ENCODE peak calls at places on chromosomes 12 and 14, in six cellular contexts. One of them, this sample, is unnamed.

GRCh38 chr14:70754989-70755388 is 54.3 kb downstream of the MAP3K9 start:
- DNase-seq in left lung: peak
- DNase-seq in upper lobe of right lung: peak
- DNase-seq in stomach: peak
- DNase-seq in A549: no peak
- DNase-seq in astrocyte of the spinal cord: peak
- DNase-seq in this sample: peak

GRCh38 chr12:108021949-108022522 is 107.1 kb upstream of the WSCD2 start:
- DNase-seq in stomach: no peak
- DNase-seq in left lung: no peak
- DNase-seq in astrocyte of the spinal cord: no peak
- DNase-seq in A549: no peak
- DNase-seq in upper lobe of right lung: no peak
- DNase-seq in this sample: no peak

GRCh38 chr12:94078138-94078723 is 70.1 kb upstream of the PLXNC1 start:
- DNase-seq in A549: no peak
- DNase-seq in stomach: no peak
- DNase-seq in astrocyte of the spinal cord: no peak
- DNase-seq in upper lobe of right lung: no peak
- DNase-seq in left lung: no peak
- DNase-seq in this sample: no peak

GRCh38 chr12:10182662-10183061 is 3.8 kb downstream of the TMEM52B start:
- DNase-seq in astrocyte of the spinal cord: peak
- DNase-seq in A549: no peak
- DNase-seq in left lung: no peak
- DNase-seq in upper lobe of right lung: no peak
- DNase-seq in stomach: no peak
- DNase-seq in this sample: peak

GRCh38 chr14:96239759-96240158 is 16.3 kb upstream of the BDKRB1 start:
- DNase-seq in A549: no peak
- DNase-seq in upper lobe of right lung: no peak
- DNase-seq in stomach: no peak
- DNase-seq in left lung: no peak
- DNase-seq in astrocyte of the spinal cord: no peak
- DNase-seq in this sample: no peak

GRCh38 chr14:92460916-92461579 is 52.5 kb upstream of the RIN3 start:
- DNase-seq in stomach: peak
- DNase-seq in A549: no peak
- DNase-seq in upper lobe of right lung: no peak
- DNase-seq in left lung: peak
- DNase-seq in astrocyte of the spinal cord: peak
- DNase-seq in this sample: peak

GRCh38 chr14:96225745-96226151 is 21.1 kb downstream of the BDKRB2 start:
- DNase-seq in stomach: no peak
- DNase-seq in astrocyte of the spinal cord: no peak
- DNase-seq in A549: no peak
- DNase-seq in upper lobe of right lung: peak
- DNase-seq in left lung: no peak
- DNase-seq in this sample: peak

GRCh38 chr14:50023671-50024490 is 92.5 kb downstream of the VCPKMT start:
- DNase-seq in A549: peak
- DNase-seq in astrocyte of the spinal cord: peak
- DNase-seq in upper lobe of right lung: no peak
- DNase-seq in stomach: no peak
- DNase-seq in left lung: no peak
- DNase-seq in this sample: peak

GRCh38 chr12:123442774-123443173 is 6.3 kb upstream of the RILPL2 start:
- DNase-seq in stomach: no peak
- DNase-seq in upper lobe of right lung: no peak
- DNase-seq in astrocyte of the spinal cord: no peak
- DNase-seq in A549: no peak
- DNase-seq in left lung: no peak
- DNase-seq in this sample: no peak

GRCh38 chr12:15629108-15629507 is 160.1 kb downstream of the EPS8 start:
- DNase-seq in A549: peak
- DNase-seq in astrocyte of the spinal cord: peak
- DNase-seq in stomach: peak
- DNase-seq in left lung: no peak
- DNase-seq in upper lobe of right lung: no peak
- DNase-seq in this sample: peak

GRCh38 chr14:51395361-51395849 is 155.4 kb downstream of the TMX1 start:
- DNase-seq in upper lobe of right lung: no peak
- DNase-seq in astrocyte of the spinal cord: peak
- DNase-seq in A549: no peak
- DNase-seq in stomach: no peak
- DNase-seq in left lung: peak
- DNase-seq in this sample: peak

GRCh38 chr12:25957898-25958253 is 606 bp upstream of the RASSF8 start:
- DNase-seq in A549: peak
- DNase-seq in left lung: no peak
- DNase-seq in astrocyte of the spinal cord: peak
- DNase-seq in stomach: no peak
- DNase-seq in upper lobe of right lung: no peak
- DNase-seq in this sample: peak

GRCh38 chr12:103632554-103633216 is 45.6 kb downstream of the STAB2 start:
- DNase-seq in left lung: peak
- DNase-seq in A549: peak
- DNase-seq in astrocyte of the spinal cord: peak
- DNase-seq in stomach: peak
- DNase-seq in upper lobe of right lung: peak
- DNase-seq in this sample: peak

GRCh38 chr12:92292016-92292415 is 146.4 kb upstream of the BTG1 start:
- DNase-seq in A549: no peak
- DNase-seq in stomach: no peak
- DNase-seq in upper lobe of right lung: no peak
- DNase-seq in left lung: no peak
- DNase-seq in astrocyte of the spinal cord: no peak
- DNase-seq in this sample: no peak

GRCh38 chr12:47771304-47771703 is 1.7 kb upstream of the SLC48A1 start:
- DNase-seq in A549: no peak
- DNase-seq in astrocyte of the spinal cord: no peak
- DNase-seq in upper lobe of right lung: no peak
- DNase-seq in stomach: no peak
- DNase-seq in left lung: no peak
- DNase-seq in this sample: no peak

GRCh38 chr12:128459067-128459466 is 192.1 kb downstream of the TMEM132C start:
- DNase-seq in astrocyte of the spinal cord: no peak
- DNase-seq in A549: no peak
- DNase-seq in left lung: no peak
- DNase-seq in upper lobe of right lung: no peak
- DNase-seq in stomach: no peak
- DNase-seq in this sample: no peak

GRCh38 chr14:31118892-31119291 is 88.7 kb downstream of the HECTD1 start:
- DNase-seq in stomach: no peak
- DNase-seq in upper lobe of right lung: no peak
- DNase-seq in left lung: no peak
- DNase-seq in A549: no peak
- DNase-seq in astrocyte of the spinal cord: no peak
- DNase-seq in this sample: peak

GRCh38 chr14:58918066-58918465 is 270.4 kb upstream of the DAAM1 start:
- DNase-seq in A549: no peak
- DNase-seq in astrocyte of the spinal cord: peak
- DNase-seq in upper lobe of right lung: no peak
- DNase-seq in left lung: no peak
- DNase-seq in stomach: no peak
- DNase-seq in this sample: no peak

GRCh38 chr14:68397371-68397779 is 395.5 kb downstream of the ZFP36L1 start:
- DNase-seq in A549: no peak
- DNase-seq in stomach: no peak
- DNase-seq in upper lobe of right lung: peak
- DNase-seq in left lung: peak
- DNase-seq in astrocyte of the spinal cord: no peak
- DNase-seq in this sample: no peak

GRCh38 chr12:98845957-98846356 is 200.9 kb downstream of the APAF1 start:
- DNase-seq in upper lobe of right lung: no peak
- DNase-seq in astrocyte of the spinal cord: no peak
- DNase-seq in A549: no peak
- DNase-seq in stomach: no peak
- DNase-seq in left lung: no peak
- DNase-seq in this sample: no peak

GRCh38 chr14:101509730-101510371 is 51.4 kb upstream of the DIO3 start:
- DNase-seq in A549: no peak
- DNase-seq in upper lobe of right lung: peak
- DNase-seq in astrocyte of the spinal cord: no peak
- DNase-seq in stomach: no peak
- DNase-seq in left lung: peak
- DNase-seq in this sample: no peak

GRCh38 chr14:74531467-74531866 is 37.9 kb downstream of the ISCA2 start:
- DNase-seq in stomach: peak
- DNase-seq in upper lobe of right lung: no peak
- DNase-seq in A549: peak
- DNase-seq in left lung: no peak
- DNase-seq in astrocyte of the spinal cord: peak
- DNase-seq in this sample: peak

GRCh38 chr14:91585856-91586255 is 75.7 kb upstream of the PPP4R3A start:
- DNase-seq in upper lobe of right lung: no peak
- DNase-seq in astrocyte of the spinal cord: no peak
- DNase-seq in A549: no peak
- DNase-seq in stomach: no peak
- DNase-seq in left lung: no peak
- DNase-seq in this sample: no peak

GRCh38 chr12:54723653-54724256 is 75.6 kb upstream of the DCD start:
- DNase-seq in A549: no peak
- DNase-seq in astrocyte of the spinal cord: no peak
- DNase-seq in stomach: no peak
- DNase-seq in upper lobe of right lung: no peak
- DNase-seq in left lung: no peak
- DNase-seq in this sample: peak

GRCh38 chr14:32311294-32312009 is 17.6 kb upstream of the AKAP6 start:
- DNase-seq in astrocyte of the spinal cord: no peak
- DNase-seq in A549: no peak
- DNase-seq in upper lobe of right lung: no peak
- DNase-seq in left lung: no peak
- DNase-seq in stomach: no peak
- DNase-seq in this sample: no peak

GRCh38 chr12:75721231-75721641 is 209.8 kb upstream of the KRR1 start:
- DNase-seq in left lung: no peak
- DNase-seq in upper lobe of right lung: no peak
- DNase-seq in stomach: no peak
- DNase-seq in astrocyte of the spinal cord: peak
- DNase-seq in A549: no peak
- DNase-seq in this sample: peak

GRCh38 chr12:6847676-6848075 is 3.4 kb downstream of the CDCA3 start:
- DNase-seq in stomach: no peak
- DNase-seq in upper lobe of right lung: no peak
- DNase-seq in left lung: no peak
- DNase-seq in astrocyte of the spinal cord: no peak
- DNase-seq in A549: no peak
- DNase-seq in this sample: no peak

DNA sequence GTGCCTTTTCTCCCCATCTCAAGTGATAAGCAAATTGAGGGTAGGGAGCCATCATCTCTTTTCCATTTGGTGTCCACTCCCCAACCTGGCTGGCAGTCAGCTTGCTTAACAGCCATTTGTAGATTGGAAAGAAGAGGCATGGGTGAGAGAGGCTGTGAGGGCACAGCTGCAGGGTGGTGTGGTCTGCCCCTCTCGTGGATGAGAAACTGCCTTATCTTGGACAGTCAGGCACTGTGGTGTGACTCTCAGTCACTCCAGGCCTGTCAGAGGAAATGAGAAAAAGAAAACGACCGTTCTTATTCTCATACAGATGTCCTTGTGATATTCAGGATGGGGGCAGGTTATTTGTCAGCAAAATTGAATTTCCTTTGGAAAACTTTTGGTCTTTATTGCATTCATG is 65.1 kb upstream of the SRSF5 start:
- DNase-seq in stomach: no peak
- DNase-seq in astrocyte of the spinal cord: no peak
- DNase-seq in left lung: no peak
- DNase-seq in A549: no peak
- DNase-seq in upper lobe of right lung: no peak
- DNase-seq in this sample: no peak
- H3K4me3 ChIP-seq in stomach: no peak
- H3K4me3 ChIP-seq in astrocyte of the spinal cord: no peak
- H3K4me3 ChIP-seq in left lung: no peak
- H3K4me3 ChIP-seq in A549: no peak
- H3K4me3 ChIP-seq in upper lobe of right lung: no peak
- H3K4me3 ChIP-seq in this sample: no peak

GRCh38 chr12:13193403-13194100 is 3.0 kb upstream of the EMP1 start:
- DNase-seq in left lung: no peak
- DNase-seq in stomach: no peak
- DNase-seq in astrocyte of the spinal cord: no peak
- DNase-seq in A549: no peak
- DNase-seq in upper lobe of right lung: no peak
- DNase-seq in this sample: no peak
- TF ChIP-seq CTCF in left lung: no peak
- TF ChIP-seq CTCF in stomach: no peak
- TF ChIP-seq CTCF in astrocyte of the spinal cord: no peak
- TF ChIP-seq CTCF in A549: no peak
- TF ChIP-seq CTCF in upper lobe of right lung: no peak
- TF ChIP-seq CTCF in this sample: peak

GRCh38 chr14:36880276-36880675 is 218.6 kb downstream of the PAX9 start:
- DNase-seq in left lung: no peak
- DNase-seq in upper lobe of right lung: no peak
- DNase-seq in astrocyte of the spinal cord: no peak
- DNase-seq in stomach: no peak
- DNase-seq in A549: no peak
- DNase-seq in this sample: no peak

GRCh38 chr14:36879558-36879957 is 217.9 kb downstream of the PAX9 start:
- DNase-seq in upper lobe of right lung: no peak
- DNase-seq in astrocyte of the spinal cord: no peak
- DNase-seq in left lung: no peak
- DNase-seq in A549: no peak
- DNase-seq in stomach: no peak
- DNase-seq in this sample: no peak

DNA sequence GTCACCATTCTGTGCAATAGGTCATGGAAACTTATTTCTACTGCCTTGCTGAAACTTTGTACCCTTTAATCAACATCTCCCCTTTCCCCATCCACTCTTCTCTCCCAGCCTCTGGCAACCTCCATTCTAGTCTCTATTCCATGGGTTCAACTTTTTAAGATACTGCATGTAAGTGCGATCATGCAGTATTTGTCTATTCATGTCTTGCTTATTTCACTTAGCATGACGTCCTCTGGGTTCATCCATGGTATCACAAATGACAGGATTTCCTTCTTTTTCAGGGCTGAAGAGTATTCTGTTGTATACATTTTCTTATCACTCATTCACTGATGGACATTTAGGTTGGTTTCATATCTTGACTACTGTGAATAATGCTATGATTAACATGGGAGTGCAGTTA is 222.4 kb downstream of the PAX9 start:
- DNase-seq in astrocyte of the spinal cord: no peak
- DNase-seq in upper lobe of right lung: no peak
- DNase-seq in left lung: no peak
- DNase-seq in A549: no peak
- DNase-seq in stomach: no peak
- DNase-seq in this sample: no peak
- H3K4me3 ChIP-seq in astrocyte of the spinal cord: no peak
- H3K4me3 ChIP-seq in upper lobe of right lung: no peak
- H3K4me3 ChIP-seq in left lung: no peak
- H3K4me3 ChIP-seq in A549: no peak
- H3K4me3 ChIP-seq in stomach: no peak
- H3K4me3 ChIP-seq in this sample: no peak

DNA sequence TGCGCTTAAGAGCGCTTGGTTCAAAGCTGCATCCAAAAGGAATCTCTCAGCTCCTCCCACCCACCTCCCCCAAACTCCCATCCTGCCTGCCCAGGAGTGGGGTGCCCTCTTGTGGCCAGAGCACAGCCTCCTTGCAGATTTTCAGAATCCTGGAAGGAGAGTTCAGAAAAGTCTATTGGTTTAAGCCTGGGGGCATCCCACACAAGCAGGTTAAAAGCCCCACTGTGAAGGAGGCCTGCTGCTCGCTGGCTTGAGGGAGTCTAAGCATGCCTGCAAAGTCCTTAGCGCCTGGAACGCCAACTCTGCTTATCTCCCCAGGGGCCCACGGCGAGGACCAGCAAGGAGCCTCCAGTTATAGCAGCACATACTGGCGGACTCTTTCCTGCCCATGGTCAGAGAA is 297.1 kb downstream of the KSR2 start:
- DNase-seq in left lung: no peak
- DNase-seq in astrocyte of the spinal cord: peak
- DNase-seq in upper lobe of right lung: no peak
- DNase-seq in stomach: no peak
- DNase-seq in A549: peak
- DNase-seq in this sample: no peak
- TF ChIP-seq CTCF in left lung: no peak
- TF ChIP-seq CTCF in astrocyte of the spinal cord: peak
- TF ChIP-seq CTCF in upper lobe of right lung: peak
- TF ChIP-seq CTCF in stomach: peak
- TF ChIP-seq CTCF in A549: peak
- TF ChIP-seq CTCF in this sample: no peak

This sample was measured in fibroblast of the aortic adventitia.